ENCODE peak calls at places on chromosomes 11 and 22, in five cellular contexts. G is endodermal cell, X is A549, O is uterus, D is upper lobe of right lung. R is an unnamed sample. For H3K4me1 and H3K9me3, the result is how much of the 10 kb centered on the place peaks cover.

GRCh38 chr11:122126024-122126678 is 10.1 kb upstream of the BLID start:
- DNase-seq in G (no peak), X (no peak), D (no peak), O (no peak), R (no peak)

GRCh38 chr11:68099474-68100405 is 21.4 kb downstream of the CHKA start:
- DNase-seq in G (peak), X (no peak), D (peak), O (no peak), R (peak)

GRCh38 chr11:5696210-5696609 is 6.6 kb downstream of the TRIM22 start:
- DNase-seq in O (no peak), X (no peak), G (no peak), D (no peak), R (no peak)

GRCh38 chr11:95991101-95991500 is 67.2 kb upstream of the MTMR2 start:
- DNase-seq in D (no peak), O (no peak), X (peak), G (no peak), R (no peak)

GRCh38 chr11:57530215-57530595 is 349 bp downstream of the TIMM10 start:
- DNase-seq in X (no peak), G (no peak), D (no peak), O (no peak), R (no peak)

GRCh38 chr11:93198221-93198650 is 445 bp upstream of the SLC36A4 start:
- DNase-seq in G (no peak), X (no peak), D (no peak), O (no peak), R (no peak)

GRCh38 chr11:282630-283360 is 4.6 kb downstream of the NLRP6 start:
- DNase-seq in D (no peak), G (peak), X (no peak), O (no peak), R (no peak)

GRCh38 chr11:117538731-117539130 is 211.1 kb downstream of the CEP164 start:
- DNase-seq in X (no peak), D (no peak), G (peak), O (peak), R (no peak)

GRCh38 chr22:20438066-20438677 is 547 bp upstream of the SCARF2 start:
- DNase-seq in O (no peak), X (no peak), G (peak), D (peak), R (no peak)

GRCh38 chr11:6353367-6353987 is 33.2 kb upstream of the CAVIN3 start:
- DNase-seq in G (peak), D (no peak), O (peak), X (peak), R (peak)

GRCh38 chr11:57604289-57605010 is 7.0 kb downstream of the SERPING1 start:
- DNase-seq in X (no peak), G (no peak), D (no peak), O (no peak), R (peak)

GRCh38 chr11:45803981-45804805 is 756 bp upstream of the SLC35C1 start:
- DNase-seq in G (peak), O (peak), D (peak), X (peak), R (peak)

GRCh38 chr11:18668131-18668530 is 30.4 kb upstream of the TMEM86A start:
- DNase-seq in G (no peak), O (no peak), D (no peak), X (no peak), R (no peak)

GRCh38 chr11:110479070-110479444 is 49.3 kb downstream of the FDX1 start:
- DNase-seq in O (no peak), X (no peak), D (no peak), G (no peak), R (no peak)

GRCh38 chr11:117842131-117842941 is 17.8 kb upstream of the FXYD2 start:
- DNase-seq in G (peak), O (peak), X (no peak), D (peak), R (no peak)

GRCh38 chr11:73260127-73260457 is 12.0 kb upstream of the P2RY6 start:
- DNase-seq in D (peak), X (no peak), G (peak), O (no peak), R (no peak)

GRCh38 chr11:68659158-68659921 is 25.0 kb upstream of the GAL start:
- DNase-seq in X (peak), D (no peak), O (peak), G (no peak), R (no peak)

DNA sequence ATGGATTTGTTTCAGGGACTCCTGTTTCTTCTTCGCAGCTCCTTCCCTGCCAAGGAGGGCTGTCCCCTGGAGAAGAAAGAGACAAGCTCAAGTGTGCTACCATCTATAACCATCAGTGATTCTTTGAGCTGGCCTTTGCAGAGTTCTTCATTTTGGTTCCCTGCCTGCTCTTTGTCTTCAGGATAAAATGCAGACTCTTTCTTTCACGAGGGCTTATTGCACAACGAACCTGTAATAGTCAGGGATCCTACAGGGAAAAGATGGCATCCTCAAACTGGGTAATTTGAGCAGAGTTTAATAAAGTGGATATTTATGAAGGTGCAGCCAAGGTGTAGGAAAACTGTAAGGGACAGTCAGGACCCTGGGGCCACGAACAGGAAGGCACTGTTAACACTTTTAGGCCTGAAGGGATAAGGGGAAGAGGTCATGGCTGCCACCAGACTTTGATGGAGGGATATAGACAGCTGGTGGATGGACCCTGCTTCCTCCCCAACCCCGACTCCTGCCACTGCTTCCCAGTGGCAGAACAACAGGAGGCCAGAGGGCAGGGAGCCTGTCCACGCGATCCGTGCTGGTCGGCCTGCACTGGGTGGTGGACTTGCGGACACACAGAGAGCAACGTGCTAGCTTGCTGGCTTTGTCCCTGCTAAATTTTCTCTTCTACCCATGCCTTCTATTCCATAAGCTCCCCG is 767.0 kb downstream of the NTM start:
- DNase-seq in D (no peak), O (no peak), G (no peak), X (no peak), R (no peak)
- H3K4me1 ChIP-seq in D (under half), O (under half), G (under half), X (under half), R (under half)

DNA sequence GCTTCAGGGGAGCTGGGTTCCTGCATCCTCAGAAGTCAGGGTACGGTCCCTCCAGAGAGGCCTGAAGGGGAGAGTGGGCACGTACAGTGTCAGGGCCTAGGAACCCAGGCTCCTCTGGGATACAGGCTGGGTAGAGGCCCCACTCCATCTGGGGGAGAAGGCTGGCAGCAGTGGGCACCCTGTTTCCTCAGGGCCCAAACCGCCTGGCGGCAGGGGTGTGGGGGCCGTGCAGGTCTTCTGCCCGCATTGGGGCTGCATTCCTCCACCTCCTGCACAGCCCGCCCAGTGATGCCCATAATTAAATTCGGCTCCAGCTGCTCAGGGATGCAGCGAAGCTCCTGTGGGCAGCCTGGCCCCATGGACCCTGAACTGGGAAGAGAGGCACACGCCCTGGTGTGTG is 35.5 kb downstream of the KCNQ1OT1 start:
- DNase-seq in D (no peak), G (peak), O (no peak), X (no peak), R (no peak)
- H3K9me3 ChIP-seq in D (under half), G (under half), O (under half), X (under half), R (under half)

GRCh38 chr11:3880724-3881123 is 25.3 kb downstream of the STIM1 start:
- DNase-seq in G (no peak), O (no peak), X (peak), D (no peak), R (no peak)

GRCh38 chr11:3879967-3880542 is 24.6 kb downstream of the STIM1 start:
- DNase-seq in O (no peak), D (no peak), G (no peak), X (peak), R (no peak)

GRCh38 chr11:3877252-3878035 is 22.0 kb downstream of the STIM1 start:
- DNase-seq in O (no peak), D (no peak), G (no peak), X (no peak), R (no peak)

GRCh38 chr11:3878036-3878584 is 22.6 kb downstream of the STIM1 start:
- DNase-seq in O (no peak), D (no peak), G (no peak), X (no peak), R (no peak)

DNA sequence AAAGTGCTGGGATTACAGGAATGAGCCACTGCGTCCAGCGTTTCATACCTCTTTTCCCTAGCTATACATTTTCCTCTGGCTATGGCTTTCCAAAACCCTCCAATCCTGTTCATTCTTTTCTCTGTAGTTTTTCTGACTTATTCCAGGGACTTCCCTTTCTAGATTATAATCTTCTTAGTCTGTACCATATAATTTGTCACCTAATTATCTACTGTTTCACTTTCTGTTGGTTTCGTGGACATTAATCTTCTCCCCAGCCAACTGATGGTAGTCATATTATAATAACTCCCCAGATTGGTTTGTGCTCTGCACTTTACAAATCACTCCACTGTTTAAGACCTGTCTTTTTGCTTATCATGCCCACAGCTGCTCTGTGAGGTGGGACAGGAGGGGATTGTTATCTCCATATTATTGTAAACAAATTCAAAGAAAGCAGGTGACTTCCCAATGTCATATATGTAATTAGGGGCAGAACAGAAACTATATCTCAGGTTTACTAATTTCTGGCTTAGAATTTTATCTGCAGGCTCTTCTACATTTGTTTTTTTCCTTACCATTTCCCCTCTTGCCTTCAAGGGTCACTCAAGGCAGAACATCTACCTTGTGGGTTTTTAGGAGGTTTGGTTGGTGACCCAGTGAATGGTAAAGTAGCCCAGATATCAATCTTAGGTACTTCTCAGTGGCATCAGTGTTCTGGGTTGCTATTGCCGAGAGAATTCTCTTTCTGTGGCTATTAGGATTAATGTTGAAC is 23.9 kb downstream of the STIM1 start:
- DNase-seq in X (no peak), D (no peak), G (no peak), O (no peak), R (no peak)
- H3K4me1 ChIP-seq in X (under half), D (under half), G (under half), O (under half), R (half or more)

GRCh38 chr22:47386812-47387510 is 624.5 kb downstream of the TBC1D22A start:
- DNase-seq in G (no peak), D (peak), X (no peak), O (no peak), R (no peak)

GRCh38 chr22:47389201-47389600 is 626.8 kb downstream of the TBC1D22A start:
- DNase-seq in X (no peak), G (no peak), O (no peak), D (no peak), R (no peak)

GRCh38 chr22:47390026-47390970 is 627.8 kb downstream of the TBC1D22A start:
- DNase-seq in X (no peak), O (no peak), G (no peak), D (no peak), R (no peak)

GRCh38 chr22:47388331-47388730 is 625.9 kb downstream of the TBC1D22A start:
- DNase-seq in D (peak), O (no peak), X (no peak), G (no peak), R (no peak)

DNA sequence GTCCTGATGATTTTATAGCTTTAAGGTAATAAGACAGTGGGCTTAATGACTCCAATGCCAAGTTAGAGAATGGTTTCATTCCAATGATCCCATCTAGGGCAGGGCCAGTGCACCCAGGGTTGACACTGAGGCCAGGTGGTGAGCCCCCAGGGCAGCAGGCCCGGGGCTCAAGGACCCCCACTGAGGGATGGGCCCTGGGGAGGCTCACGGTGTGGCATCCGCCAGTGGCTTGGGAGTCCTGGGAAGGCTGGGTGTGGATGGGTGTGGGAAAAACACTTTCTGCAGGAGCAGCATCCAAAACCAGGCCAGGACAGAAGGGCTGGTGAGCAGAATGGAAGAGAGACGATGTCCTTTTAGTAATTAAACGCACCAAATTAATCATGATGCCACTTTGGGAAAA is 626.3 kb downstream of the TBC1D22A start:
- DNase-seq in X (no peak), O (no peak), D (peak), G (no peak), R (no peak)
- H3K9me3 ChIP-seq in X (under half), O (under half), D (under half), G (under half), R (under half)

GRCh38 chr11:34157163-34157562 is 51.7 kb downstream of the NAT10 start:
- DNase-seq in G (no peak), D (no peak), X (no peak), O (no peak), R (no peak)

GRCh38 chr11:34155057-34155758 is 49.8 kb downstream of the NAT10 start:
- DNase-seq in X (no peak), D (no peak), O (no peak), G (no peak), R (no peak)

GRCh38 chr11:34158661-34159060 is 53.2 kb downstream of the NAT10 start:
- DNase-seq in G (no peak), O (no peak), D (no peak), X (no peak), R (no peak)

GRCh38 chr11:34154059-34154875 is 48.8 kb downstream of the NAT10 start:
- DNase-seq in X (no peak), G (no peak), D (no peak), O (no peak), R (no peak)

DNA sequence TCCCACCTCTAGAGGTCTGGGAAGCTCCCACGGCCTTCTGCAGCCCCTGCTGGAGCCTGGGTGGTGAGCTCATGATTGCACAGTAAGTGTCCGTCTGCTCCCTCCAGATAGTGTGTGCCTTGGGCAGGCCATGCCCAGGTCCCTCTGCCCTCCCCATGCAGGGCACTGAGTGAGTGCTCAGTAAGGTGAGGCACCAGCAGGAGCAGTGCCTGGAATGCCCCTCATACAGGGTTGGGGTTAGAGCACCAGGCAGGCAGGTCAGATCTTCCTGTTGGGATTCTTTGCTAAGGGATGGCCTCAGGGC is 50.3 kb downstream of the NAT10 start:
- DNase-seq in X (no peak), O (no peak), D (no peak), G (no peak), R (no peak)
- H3K4me1 ChIP-seq in X (under half), O (under half), D (under half), G (under half), R (under half)

DNA sequence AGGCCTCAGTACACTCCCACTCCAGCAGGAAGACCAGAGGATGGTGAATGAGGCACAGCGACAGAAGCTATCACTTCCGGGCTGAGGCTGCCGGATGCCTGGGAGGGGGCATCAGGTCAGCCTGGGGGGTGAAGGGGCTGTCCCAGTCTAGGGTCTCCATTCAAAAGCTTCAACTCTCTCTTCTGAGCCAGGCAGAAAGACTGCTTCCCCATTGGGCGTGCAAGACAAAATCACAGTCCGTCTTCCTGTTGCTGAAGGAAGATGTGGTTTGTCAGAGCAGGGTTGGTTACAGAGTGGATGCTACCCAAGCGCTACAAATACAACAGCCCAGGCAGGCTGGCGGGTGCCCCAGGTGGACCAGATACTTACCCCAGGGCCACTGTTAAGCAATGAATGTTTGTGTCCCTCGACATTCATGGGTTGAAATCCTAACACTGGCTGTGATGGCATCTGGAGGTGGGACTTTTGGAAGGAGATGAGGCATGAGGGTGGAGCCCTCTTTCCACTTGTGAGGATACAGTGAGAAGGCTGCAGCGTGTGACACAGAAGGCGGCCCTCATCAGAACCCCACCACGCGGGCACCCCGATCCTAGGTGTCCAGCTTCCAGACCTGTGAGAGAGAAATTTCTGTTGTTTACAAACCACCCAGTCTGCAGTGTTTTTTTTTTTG is 12.0 kb downstream of the UPK3A start:
- DNase-seq in X (no peak), G (no peak), O (no peak), D (no peak), R (no peak)
- H3K9me3 ChIP-seq in X (under half), G (under half), O (under half), D (under half), R (under half)

GRCh38 chr11:114175706-114176105 is 116.2 kb downstream of the ZBTB16 start:
- DNase-seq in X (no peak), G (no peak), O (no peak), D (no peak), R (no peak)
- H3K4me1 ChIP-seq in X (under half), G (under half), O (half or more), D (half or more), R (half or more)

GRCh38 chr11:64306563-64306875 is 1.2 kb downstream of the ESRRA start:
- DNase-seq in O (no peak), D (no peak), X (no peak), G (no peak), R (no peak)
- H3K9me3 ChIP-seq in O (under half), D (under half), X (under half), G (under half), R (under half)

DNA sequence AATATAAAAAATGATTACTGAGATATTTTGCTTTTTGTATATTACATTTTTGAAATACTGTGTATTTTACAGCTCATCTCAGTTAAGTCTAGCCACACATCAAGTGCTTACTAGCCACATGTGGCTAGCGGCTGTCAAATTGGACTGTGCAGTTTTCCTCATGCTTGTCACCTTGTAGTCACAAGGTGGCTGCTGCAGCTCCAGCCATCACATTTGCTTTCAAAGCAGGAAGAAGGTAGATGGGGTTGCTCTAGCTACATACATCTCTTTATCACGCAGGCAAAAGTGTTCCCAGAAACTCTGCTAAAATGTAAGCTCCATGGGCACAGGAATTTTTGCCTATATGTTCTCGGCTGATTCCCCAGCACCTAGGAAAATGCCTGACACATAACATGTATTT is 61.5 kb downstream of the MICAL2 start:
- DNase-seq in G (peak), O (no peak), X (no peak), D (peak), R (no peak)
- H3K4me1 ChIP-seq in G (under half), O (under half), X (half or more), D (under half), R (under half)

GRCh38 chr22:49450521-49450920 is 377.2 kb downstream of the BRD1 start:
- DNase-seq in O (no peak), G (peak), X (no peak), D (no peak), R (no peak)

GRCh38 chr22:49451070-49451840 is 376.4 kb downstream of the BRD1 start:
- DNase-seq in X (no peak), G (no peak), O (no peak), D (peak), R (no peak)

GRCh38 chr22:49454726-49455125 is 372.9 kb downstream of the BRD1 start:
- DNase-seq in D (peak), O (no peak), X (no peak), G (no peak), R (no peak)

GRCh38 chr22:49452362-49452946 is 375.2 kb downstream of the BRD1 start:
- DNase-seq in G (no peak), X (no peak), O (no peak), D (no peak), R (no peak)

GRCh38 chr22:49453816-49454215 is 373.9 kb downstream of the BRD1 start:
- DNase-seq in O (no peak), D (no peak), G (peak), X (no peak), R (no peak)
- H3K9me3 ChIP-seq in O (under half), D (under half), G (under half), X (under half), R (under half)

R was measured in CD4-positive, CD25-positive, alpha-beta regulatory T cell.